ENCODE peak calls at places on chromosomes 13 and 19, in ten cellular contexts. E is CD8-positive, alpha-beta memory T cell; Q is GM23248; X is right lobe of liver; I is endodermal cell; W is thyroid gland; V is mucosa of descending colon; G is heart right ventricle; O is breast epithelium; C is Karpas-422. Z is an unnamed sample. For H3K4me1, the result is how much of the 10 kb centered on the place peaks cover.

GRCh38 chr19:51735759-51736449 is 12.1 kb upstream of the HAS1 start:
- DNase-seq in V (no peak), O (no peak), X (peak), E (no peak), W (no peak), Q (peak), I (no peak), G (peak), C (no peak), Z (peak)

GRCh38 chr19:12784871-12785430 is 6.3 kb upstream of the JUNB start:
- DNase-seq in Q (peak), G (no peak), C (no peak), W (no peak), E (no peak), I (peak), V (no peak), O (no peak), X (no peak), Z (no peak)

GRCh38 chr13:112104873-112105234 is 37.9 kb downstream of the SOX1 start:
- DNase-seq in I (no peak), Q (no peak), W (no peak), E (no peak), G (no peak), X (no peak), O (no peak), C (no peak), V (no peak), Z (no peak)

GRCh38 chr13:26678330-26678729 is 82.3 kb downstream of the GPR12 start:
- DNase-seq in C (no peak), E (no peak), O (no peak), V (no peak), X (no peak), G (no peak), Q (no peak), I (no peak), W (no peak), Z (no peak)

GRCh38 chr13:24116103-24116502 is 44.4 kb upstream of the SPATA13 start:
- DNase-seq in O (no peak), X (no peak), G (no peak), C (no peak), E (no peak), I (no peak), Q (no peak), W (no peak), V (no peak), Z (no peak)

GRCh38 chr19:52785506-52785905 is 1.1 kb downstream of the ZNF600 start:
- DNase-seq in E (no peak), O (no peak), W (no peak), I (no peak), G (no peak), Q (no peak), V (no peak), X (no peak), C (no peak), Z (no peak)

GRCh38 chr13:20191902-20192469 is 752 bp downstream of the GJB2 start:
- DNase-seq in C (no peak), V (peak), X (peak), O (no peak), W (peak), I (peak), E (no peak), G (no peak), Q (peak), Z (peak)

GRCh38 chr13:21528616-21529015 is 69.5 kb upstream of the ZDHHC20 start:
- DNase-seq in Q (peak), V (no peak), G (no peak), O (no peak), E (no peak), C (no peak), I (no peak), W (no peak), X (no peak), Z (no peak)

GRCh38 chr19:33385956-33386355 is 12.4 kb downstream of the CEBPG start:
- DNase-seq in O (peak), X (peak), W (peak), E (no peak), Q (no peak), G (no peak), C (no peak), V (no peak), I (no peak), Z (no peak)

GRCh38 chr13:110937511-110938303 is 22.8 kb upstream of the ANKRD10 start:
- DNase-seq in G (no peak), X (no peak), E (no peak), Q (no peak), W (no peak), O (no peak), V (no peak), C (peak), I (no peak), Z (no peak)

GRCh38 chr13:31970237-31970930 is 61.2 kb upstream of the FRY start:
- DNase-seq in W (no peak), E (no peak), G (no peak), X (no peak), Q (peak), C (no peak), I (no peak), O (no peak), V (no peak), Z (no peak)

GRCh38 chr13:50715402-50716146 is 127.9 kb downstream of the DLEU7 start:
- DNase-seq in C (no peak), X (peak), I (no peak), O (no peak), G (peak), W (no peak), E (no peak), Q (no peak), V (peak), Z (peak)

GRCh38 chr19:54654447-54655321 is 8.1 kb upstream of the LILRB4 start:
- DNase-seq in C (no peak), G (no peak), V (no peak), W (no peak), E (no peak), I (no peak), X (no peak), Q (no peak), O (no peak), Z (no peak)

GRCh38 chr13:102687520-102687919 is 7.3 kb downstream of the METTL21C start:
- DNase-seq in W (no peak), E (no peak), O (no peak), C (no peak), X (no peak), I (no peak), G (no peak), Q (no peak), V (no peak), Z (no peak)

GRCh38 chr13:100156786-100157185 is 67.9 kb downstream of the PCCA start:
- DNase-seq in I (no peak), O (no peak), E (no peak), C (no peak), X (no peak), V (no peak), W (no peak), G (no peak), Q (peak), Z (no peak)

GRCh38 chr13:111251646-111252448 is 68.6 kb upstream of the TEX29 start:
- DNase-seq in X (no peak), E (no peak), G (no peak), O (no peak), I (no peak), C (no peak), V (no peak), Q (peak), W (no peak), Z (no peak)

GRCh38 chr19:55550321-55550650 is 4.9 kb upstream of the SBK3 start:
- DNase-seq in V (no peak), W (no peak), I (no peak), C (no peak), E (no peak), X (no peak), G (no peak), Q (no peak), O (no peak), Z (no peak)

GRCh38 chr19:44021221-44021620 is 4.0 kb upstream of the ZNF222 start:
- DNase-seq in G (no peak), X (no peak), V (no peak), O (no peak), C (no peak), Q (no peak), W (no peak), I (no peak), E (no peak), Z (no peak)

GRCh38 chr13:24161010-24161775 is 673 bp downstream of the SPATA13 start:
- DNase-seq in C (no peak), W (peak), E (peak), G (peak), I (no peak), O (peak), X (peak), Q (peak), V (peak), Z (peak)

GRCh38 chr13:21297914-21298831 is 121.7 kb downstream of the MRPL57 start:
- DNase-seq in Q (peak), G (peak), X (peak), E (peak), C (peak), V (peak), I (peak), W (peak), O (peak), Z (peak)

GRCh38 chr13:24272452-24273161 is 36.8 kb upstream of the C1QTNF9 start:
- DNase-seq in I (peak), G (no peak), W (peak), V (peak), E (no peak), X (no peak), Q (no peak), O (no peak), C (no peak), Z (no peak)

GRCh38 chr13:110874508-110874960 is 40.3 kb downstream of the ANKRD10 start:
- DNase-seq in O (peak), C (no peak), V (peak), W (peak), I (peak), E (no peak), G (peak), Q (peak), X (peak), Z (peak)

GRCh38 chr19:29217591-29217990 is 4.6 kb upstream of the UQCRFS1 start:
- DNase-seq in Q (no peak), X (no peak), E (no peak), I (no peak), G (no peak), W (no peak), C (no peak), O (no peak), V (no peak), Z (no peak)

GRCh38 chr19:38869160-38869835 is 8.8 kb downstream of the RINL start:
- DNase-seq in X (peak), E (no peak), G (no peak), W (peak), I (no peak), Q (no peak), O (no peak), C (no peak), V (peak), Z (peak)

GRCh38 chr13:31629085-31629785 is 110.1 kb upstream of the RXFP2 start:
- DNase-seq in E (no peak), V (no peak), C (no peak), G (no peak), X (no peak), W (no peak), O (no peak), Q (peak), I (no peak), Z (no peak)

GRCh38 chr19:46631481-46631880 is 4.5 kb downstream of the GNG8 start:
- DNase-seq in W (no peak), I (no peak), E (no peak), G (no peak), C (no peak), X (no peak), O (no peak), Q (peak), V (no peak), Z (no peak)

GRCh38 chr13:101624210-101624922 is 171.9 kb downstream of the ITGBL1 start:
- DNase-seq in Q (no peak), E (no peak), X (no peak), W (no peak), C (no peak), O (no peak), I (peak), G (peak), V (no peak), Z (no peak)

GRCh38 chr13:93951153-93951552 is 528.3 kb downstream of the DCT start:
- DNase-seq in G (no peak), C (no peak), V (no peak), Q (peak), E (no peak), X (no peak), W (no peak), I (no peak), O (no peak), Z (no peak)

GRCh38 chr19:47601180-47601904 is 7.6 kb upstream of the BICRA start:
- DNase-seq in Q (peak), E (no peak), X (peak), I (peak), C (no peak), V (peak), W (no peak), G (no peak), O (no peak), Z (peak)

GRCh38 chr13:73060251-73061160 is 1.7 kb downstream of the KLF5 start:
- DNase-seq in I (no peak), O (no peak), E (no peak), Q (peak), G (peak), W (peak), X (no peak), C (no peak), V (no peak), Z (no peak)

GRCh38 chr13:72808917-72809500 is 27.1 kb downstream of the PIBF1 start:
- DNase-seq in O (no peak), G (no peak), E (no peak), Q (peak), X (no peak), W (no peak), V (no peak), C (peak), I (no peak), Z (no peak)

GRCh38 chr19:34731964-34732363 is 2.1 kb upstream of the ZNF181 start:
- DNase-seq in W (no peak), I (no peak), G (no peak), E (no peak), X (no peak), C (no peak), V (no peak), Q (no peak), O (no peak), Z (no peak)
- H3K4me1 ChIP-seq in W (under half), I (under half), G (under half), E (under half), X (under half), C (under half), V (under half), Q (under half), O (under half), Z (under half)

DNA sequence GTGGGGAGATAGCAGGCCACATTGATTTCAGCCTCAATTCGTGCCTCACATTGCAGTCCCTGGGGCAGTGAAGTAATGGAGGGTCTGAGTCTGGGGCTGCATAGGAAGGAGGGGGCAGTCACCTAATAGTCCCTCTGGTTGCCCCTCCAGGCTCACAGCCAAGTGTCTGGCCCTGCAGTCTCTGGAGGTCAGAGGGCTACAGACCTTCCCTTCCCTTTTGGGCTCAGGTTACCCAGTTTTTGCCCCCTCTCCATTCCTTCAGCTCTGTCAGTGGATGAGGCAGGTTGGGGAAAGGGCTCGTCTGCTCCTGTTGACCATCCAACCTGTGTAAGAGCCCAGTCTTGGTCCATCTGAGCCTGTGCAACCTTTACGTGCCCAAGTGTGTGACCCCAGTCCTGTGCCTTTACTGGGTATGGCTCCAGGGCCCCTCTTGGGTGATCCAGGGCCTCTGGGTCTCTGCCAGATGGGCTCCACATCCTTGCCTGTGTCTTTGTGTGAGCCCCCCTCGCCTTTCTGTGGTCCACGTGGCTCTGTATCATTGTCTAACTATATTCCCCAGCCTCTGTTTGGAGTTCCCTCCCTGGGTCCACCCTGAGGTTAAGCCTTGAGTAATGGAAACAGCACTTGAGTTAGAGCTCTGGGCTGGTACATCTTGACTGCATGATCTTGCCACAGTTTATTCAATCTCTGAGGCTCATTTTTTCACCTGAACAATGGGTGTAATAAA is 13.1 kb downstream of the CIC start:
- DNase-seq in V (no peak), W (no peak), X (no peak), I (no peak), C (peak), Q (peak), O (no peak), G (peak), E (no peak), Z (no peak)
- H3K4me1 ChIP-seq in V (half or more), W (half or more), X (under half), I (under half), C (half or more), Q (half or more), O (under half), G (half or more), E (half or more), Z (half or more)

GRCh38 chr13:114063545-114064515 is 68.6 kb downstream of the RASA3 start:
- DNase-seq in O (no peak), V (peak), W (no peak), C (no peak), Q (peak), E (no peak), I (no peak), X (peak), G (peak), Z (peak)

GRCh38 chr13:114066956-114067355 is 65.5 kb downstream of the RASA3 start:
- DNase-seq in V (peak), I (no peak), X (peak), G (no peak), O (no peak), W (no peak), C (no peak), E (no peak), Q (no peak), Z (no peak)

GRCh38 chr13:114065926-114066774 is 66.3 kb downstream of the RASA3 start:
- DNase-seq in W (no peak), O (no peak), E (no peak), G (peak), C (no peak), V (peak), X (peak), Q (peak), I (no peak), Z (peak)

GRCh38 chr13:114064516-114065140 is 67.8 kb downstream of the RASA3 start:
- DNase-seq in Q (peak), W (no peak), V (no peak), E (no peak), I (no peak), C (no peak), G (peak), X (peak), O (no peak), Z (peak)

DNA sequence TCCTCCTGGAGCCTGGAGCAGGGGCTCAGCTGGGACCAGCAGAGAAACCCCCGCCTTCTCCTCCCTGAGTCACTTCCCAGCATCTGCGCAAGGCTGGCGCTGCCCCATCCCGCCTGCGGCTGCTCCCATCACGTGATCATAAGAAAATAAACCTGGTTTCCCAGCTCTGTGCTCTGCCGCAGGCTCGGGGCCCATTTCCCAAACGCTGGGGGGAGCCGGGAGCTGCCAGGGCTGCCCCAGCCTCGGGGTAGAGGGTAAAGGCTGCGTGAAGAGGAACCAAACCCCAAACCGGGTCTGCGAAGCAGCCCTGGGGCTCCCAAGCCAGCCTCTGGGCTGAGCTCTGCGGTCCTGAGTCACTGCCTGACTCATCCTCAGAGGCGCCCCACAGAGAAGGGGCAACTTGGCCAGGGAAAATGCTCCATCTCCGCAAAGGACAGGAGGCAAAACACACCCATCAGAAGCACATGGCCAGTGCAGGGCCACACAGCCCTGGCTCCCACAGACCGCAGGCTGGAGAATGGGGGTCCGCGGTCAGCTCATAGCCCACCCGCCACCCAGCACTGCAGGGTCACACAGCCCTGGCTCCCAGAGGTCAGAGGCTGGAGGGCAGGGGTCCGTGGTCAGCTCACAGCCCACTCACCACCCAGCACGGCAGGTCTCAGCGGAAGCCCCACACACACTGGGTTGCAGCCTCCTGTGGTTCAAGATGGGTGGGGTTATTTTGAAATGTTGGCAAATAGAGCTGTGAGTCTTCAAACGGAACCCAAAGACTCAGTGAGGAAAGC is 67.1 kb downstream of the RASA3 start:
- DNase-seq in W (peak), Q (peak), C (no peak), I (peak), O (peak), V (peak), E (peak), G (peak), X (peak), Z (peak)
- H3K4me1 ChIP-seq in W (under half), Q (half or more), C (under half), I (under half), O (under half), V (under half), E (half or more), G (under half), X (under half), Z (under half)

GRCh38 chr19:18322759-18323460 is at the start of gene LSM4:
- DNase-seq in Q (peak), V (peak), I (peak), C (peak), O (peak), W (peak), X (peak), E (peak), G (peak), Z (peak)
- H3K4me1 ChIP-seq in Q (under half), V (under half), I (under half), C (under half), O (under half), W (under half), X (under half), E (half or more), G (half or more), Z (half or more)

GRCh38 chr19:18710986-18711751 is 27.7 kb downstream of the CRTC1 start:
- DNase-seq in X (no peak), I (no peak), C (no peak), G (peak), Q (peak), W (no peak), E (no peak), V (no peak), O (no peak), Z (no peak)
- H3K4me1 ChIP-seq in X (under half), I (under half), C (under half), G (under half), Q (under half), W (under half), E (under half), V (under half), O (under half), Z (under half)

DNA sequence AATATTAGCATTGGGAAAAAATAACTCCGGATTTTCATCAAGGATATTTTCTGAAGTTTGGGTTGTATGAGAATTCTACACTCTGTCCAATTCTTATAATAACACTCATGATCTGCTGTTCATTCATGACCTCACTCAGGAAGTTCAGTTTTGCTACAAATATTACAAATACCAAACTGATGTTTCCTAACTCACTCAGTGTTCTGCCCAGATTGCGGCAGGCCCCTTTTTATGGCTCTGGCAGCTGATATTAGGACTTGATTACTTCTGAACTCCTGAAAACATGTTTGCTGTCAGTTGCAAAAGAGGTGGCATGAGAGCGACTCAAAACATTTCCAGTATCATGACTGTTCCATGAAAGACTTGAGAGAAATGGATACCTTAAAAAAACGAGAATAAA is 188.0 kb downstream of the RGCC start:
- DNase-seq in V (no peak), G (no peak), W (peak), Q (peak), E (no peak), I (no peak), C (no peak), X (no peak), O (no peak), Z (no peak)
- H3K4me1 ChIP-seq in V (under half), G (under half), W (under half), Q (under half), E (under half), I (under half), C (under half), X (under half), O (under half), Z (under half)

DNA sequence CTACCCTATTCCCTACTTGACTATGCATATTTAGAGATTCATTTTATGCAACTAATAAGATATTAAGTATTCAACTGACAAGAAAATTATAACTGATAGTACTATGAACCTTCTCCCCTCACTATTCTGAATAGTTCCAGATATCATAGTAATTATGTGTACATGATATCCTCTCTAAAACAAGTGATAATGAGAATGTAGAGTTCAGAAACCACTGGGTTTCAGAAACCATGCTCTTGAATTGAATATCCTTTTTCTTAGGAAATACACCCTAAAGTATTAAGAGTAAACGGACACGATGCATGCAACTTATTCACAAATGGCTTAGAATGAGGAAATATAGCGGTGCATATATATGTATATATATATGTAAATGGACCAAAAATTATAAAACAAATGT is 160.9 kb downstream of the TBC1D4 start:
- DNase-seq in I (no peak), W (no peak), X (no peak), O (no peak), G (no peak), Q (no peak), V (no peak), E (no peak), C (no peak), Z (no peak)
- H3K4me1 ChIP-seq in I (under half), W (under half), X (under half), O (under half), G (under half), Q (under half), V (under half), E (under half), C (under half), Z (under half)